ENCODE peak calls at places on chromosomes 16 and 17, in four cellular contexts. One of them, this sample, is unnamed.

GRCh38 chr17:74130841-74131240 is 72.6 kb upstream of the RPL38 start:
- DNase-seq in mesendoderm: no peak
- DNase-seq in NT2/D1: no peak
- DNase-seq in SK-N-SH: no peak
- DNase-seq in this sample: no peak

GRCh38 chr16:12876778-12877177 is 24.6 kb upstream of the SHISA9 start:
- DNase-seq in mesendoderm: no peak
- DNase-seq in NT2/D1: no peak
- DNase-seq in SK-N-SH: no peak
- DNase-seq in this sample: no peak

GRCh38 chr17:17134952-17135340 is 71.2 kb downstream of the PLD6 start:
- DNase-seq in mesendoderm: no peak
- DNase-seq in NT2/D1: no peak
- DNase-seq in SK-N-SH: no peak
- DNase-seq in this sample: no peak

GRCh38 chr16:88759245-88759975 is 25.6 kb downstream of the PIEZO1 start:
- DNase-seq in mesendoderm: peak; percentile 70
- DNase-seq in NT2/D1: no peak
- DNase-seq in SK-N-SH: no peak
- DNase-seq in this sample: no peak

GRCh38 chr17:49741009-49741691 is 22.8 kb downstream of the FAM117A start:
- DNase-seq in mesendoderm: no peak
- DNase-seq in NT2/D1: no peak
- DNase-seq in SK-N-SH: no peak
- DNase-seq in this sample: no peak

GRCh38 chr16:76574651-76575050 is 297.4 kb downstream of the CNTNAP4 start:
- DNase-seq in mesendoderm: no peak
- DNase-seq in NT2/D1: no peak
- DNase-seq in SK-N-SH: no peak
- DNase-seq in this sample: no peak

GRCh38 chr17:22671110-22671509 is 978.8 kb downstream of the KCNJ18 start:
- DNase-seq in mesendoderm: no peak
- DNase-seq in NT2/D1: no peak
- DNase-seq in SK-N-SH: no peak
- DNase-seq in this sample: no peak

GRCh38 chr16:1818873-1819525 is 7.6 kb downstream of the HAGH start:
- DNase-seq in mesendoderm: no peak
- DNase-seq in NT2/D1: no peak
- DNase-seq in SK-N-SH: no peak
- DNase-seq in this sample: no peak

GRCh38 chr16:24573141-24573540 is 33.8 kb downstream of the RBBP6 start:
- DNase-seq in mesendoderm: no peak
- DNase-seq in NT2/D1: no peak
- DNase-seq in SK-N-SH: no peak
- DNase-seq in this sample: no peak

GRCh38 chr16:24568392-24568791 is 29.0 kb downstream of the RBBP6 start:
- DNase-seq in mesendoderm: no peak
- DNase-seq in NT2/D1: no peak
- DNase-seq in SK-N-SH: peak; percentile 25
- DNase-seq in this sample: peak; percentile 82

GRCh38 chr16:24577167-24577566 is 37.8 kb downstream of the RBBP6 start:
- DNase-seq in mesendoderm: no peak
- DNase-seq in NT2/D1: no peak
- DNase-seq in SK-N-SH: no peak
- DNase-seq in this sample: no peak

DNA sequence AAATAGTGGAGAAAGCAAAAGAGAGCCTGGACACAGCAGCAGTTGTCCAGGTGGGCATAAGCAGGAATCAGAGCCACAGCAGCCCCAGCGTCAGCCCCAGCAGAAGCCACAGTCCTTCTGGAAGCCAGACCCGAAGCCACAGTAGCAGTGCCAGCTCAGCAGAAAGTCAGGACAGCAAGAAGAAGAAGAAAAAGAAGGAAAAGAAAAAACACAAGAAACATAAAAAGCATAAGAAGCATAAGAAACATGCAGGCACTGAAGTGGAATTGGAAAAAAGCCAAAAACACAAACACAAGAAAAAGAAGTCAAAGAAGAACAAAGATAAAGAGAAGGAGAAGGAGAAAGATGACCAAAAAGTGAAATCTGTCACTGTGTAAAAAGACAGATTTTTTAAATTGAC is 32.7 kb downstream of the RBBP6 start:
- DNase-seq in mesendoderm: no peak
- DNase-seq in NT2/D1: no peak
- DNase-seq in SK-N-SH: no peak
- DNase-seq in this sample: no peak
- H3K4me3 ChIP-seq in mesendoderm: no peak overlapping the region
- H3K4me3 ChIP-seq in NT2/D1: no peak overlapping the region
- H3K4me3 ChIP-seq in SK-N-SH: no peak overlapping the region
- H3K4me3 ChIP-seq in this sample: no peak overlapping the region

DNA sequence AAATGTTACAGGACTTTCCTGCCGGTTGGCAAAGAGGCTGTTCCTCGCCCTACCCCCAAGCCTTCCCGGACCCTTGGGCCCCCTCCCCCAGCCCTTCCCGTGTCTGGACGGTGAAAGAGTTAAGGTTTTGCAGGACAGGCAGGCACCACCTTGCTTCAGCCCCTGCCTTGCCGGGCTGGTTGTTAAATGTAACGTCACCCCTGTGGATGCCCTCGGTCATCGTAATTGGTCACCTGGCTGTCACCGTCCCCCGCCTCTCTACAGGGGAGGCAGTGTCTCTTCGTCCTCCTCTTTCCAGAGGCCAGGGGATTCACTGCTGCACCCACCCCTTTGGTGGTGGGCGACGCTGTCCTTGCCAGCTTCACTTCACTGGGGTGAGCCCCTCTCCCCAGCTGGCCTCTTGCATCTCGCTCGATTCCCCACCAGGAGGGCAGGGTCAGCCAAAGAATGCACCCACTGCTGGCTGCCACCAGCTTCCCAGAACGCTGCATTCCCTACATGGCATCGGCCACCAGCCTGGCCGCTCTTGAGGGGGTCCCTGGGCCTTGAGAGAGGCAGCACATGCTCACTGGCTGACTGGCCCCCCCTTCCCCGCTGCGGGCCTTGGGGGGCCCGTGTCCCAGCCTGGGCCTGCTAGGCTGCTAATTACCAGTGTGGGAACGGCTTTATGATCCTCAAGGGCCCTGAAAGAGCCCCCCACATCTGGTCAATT is 25.2 kb upstream of the GSE1 start:
- DNase-seq in mesendoderm: no peak
- DNase-seq in NT2/D1: no peak
- DNase-seq in SK-N-SH: no peak
- DNase-seq in this sample: no peak
- H3K9ac ChIP-seq in mesendoderm: no peak overlapping the region
- H3K9ac ChIP-seq in NT2/D1: no peak overlapping the region
- H3K9ac ChIP-seq in SK-N-SH: no peak overlapping the region
- H3K9ac ChIP-seq in this sample: no peak overlapping the region

GRCh38 chr16:73017321-73017720 is 30.6 kb downstream of the ZFHX3 start:
- DNase-seq in mesendoderm: no peak
- DNase-seq in NT2/D1: no peak
- DNase-seq in SK-N-SH: no peak
- DNase-seq in this sample: no peak

GRCh38 chr16:73020409-73020884 is 27.5 kb downstream of the ZFHX3 start:
- DNase-seq in mesendoderm: no peak
- DNase-seq in NT2/D1: no peak
- DNase-seq in SK-N-SH: no peak
- DNase-seq in this sample: peak; percentile 97

GRCh38 chr16:73021866-73022495 is 25.9 kb downstream of the ZFHX3 start:
- DNase-seq in mesendoderm: no peak
- DNase-seq in NT2/D1: no peak
- DNase-seq in SK-N-SH: no peak
- DNase-seq in this sample: no peak

GRCh38 chr16:73018796-73019455 is 29.0 kb downstream of the ZFHX3 start:
- DNase-seq in mesendoderm: no peak
- DNase-seq in NT2/D1: no peak
- DNase-seq in SK-N-SH: no peak
- DNase-seq in this sample: no peak

DNA sequence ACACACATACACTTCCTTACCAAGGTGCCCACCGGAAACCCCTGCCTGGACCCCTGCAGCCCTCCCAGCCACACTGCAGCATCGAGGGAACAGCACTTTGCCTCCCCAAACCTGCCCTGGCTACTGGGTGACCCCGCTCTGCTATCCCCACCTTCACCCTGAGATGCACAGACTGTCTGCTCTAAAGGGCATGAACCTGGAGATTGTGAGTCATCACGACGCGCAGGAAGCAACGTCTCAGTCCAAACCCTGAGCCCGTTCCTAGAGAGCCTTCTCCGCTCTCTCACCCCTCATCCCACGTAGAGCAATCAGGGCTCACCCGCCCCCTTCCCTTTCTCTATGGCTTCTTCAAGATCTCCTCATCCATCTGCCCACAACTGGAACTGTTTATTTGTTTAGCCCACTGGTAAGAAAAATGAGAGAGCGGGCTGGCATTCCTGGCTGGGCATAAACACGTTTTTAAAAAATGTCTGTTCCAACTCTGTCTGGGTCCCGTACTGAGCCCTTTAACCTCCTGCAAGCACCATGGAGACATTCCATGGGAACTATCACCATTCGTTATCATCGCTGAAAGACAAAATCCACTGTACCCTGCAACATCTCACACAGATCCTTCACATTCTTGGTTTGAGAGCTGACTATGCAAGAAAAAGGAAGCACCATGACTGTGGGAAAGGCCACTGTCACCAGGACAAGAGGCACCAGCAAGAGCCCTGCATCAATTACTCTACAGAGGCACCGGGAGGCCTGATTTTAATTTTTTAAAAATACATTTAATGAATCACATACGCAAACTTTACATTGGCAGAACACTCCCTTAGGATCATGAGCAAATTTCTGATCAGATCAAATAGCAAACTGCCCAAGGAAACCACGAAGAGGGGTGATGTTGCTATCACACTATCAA is 28.2 kb downstream of the ZFHX3 start:
- DNase-seq in mesendoderm: no peak
- DNase-seq in NT2/D1: no peak
- DNase-seq in SK-N-SH: no peak
- DNase-seq in this sample: peak; percentile 81
- H3K4me1 ChIP-seq in mesendoderm: no peaks in the 10 kb centered on the region
- H3K4me1 ChIP-seq in NT2/D1: peaks cover 8% of the 10 kb centered on the region
- H3K4me1 ChIP-seq in SK-N-SH: peaks cover 40% of the 10 kb centered on the region
- H3K4me1 ChIP-seq in this sample: peaks cover 37% of the 10 kb centered on the region

DNA sequence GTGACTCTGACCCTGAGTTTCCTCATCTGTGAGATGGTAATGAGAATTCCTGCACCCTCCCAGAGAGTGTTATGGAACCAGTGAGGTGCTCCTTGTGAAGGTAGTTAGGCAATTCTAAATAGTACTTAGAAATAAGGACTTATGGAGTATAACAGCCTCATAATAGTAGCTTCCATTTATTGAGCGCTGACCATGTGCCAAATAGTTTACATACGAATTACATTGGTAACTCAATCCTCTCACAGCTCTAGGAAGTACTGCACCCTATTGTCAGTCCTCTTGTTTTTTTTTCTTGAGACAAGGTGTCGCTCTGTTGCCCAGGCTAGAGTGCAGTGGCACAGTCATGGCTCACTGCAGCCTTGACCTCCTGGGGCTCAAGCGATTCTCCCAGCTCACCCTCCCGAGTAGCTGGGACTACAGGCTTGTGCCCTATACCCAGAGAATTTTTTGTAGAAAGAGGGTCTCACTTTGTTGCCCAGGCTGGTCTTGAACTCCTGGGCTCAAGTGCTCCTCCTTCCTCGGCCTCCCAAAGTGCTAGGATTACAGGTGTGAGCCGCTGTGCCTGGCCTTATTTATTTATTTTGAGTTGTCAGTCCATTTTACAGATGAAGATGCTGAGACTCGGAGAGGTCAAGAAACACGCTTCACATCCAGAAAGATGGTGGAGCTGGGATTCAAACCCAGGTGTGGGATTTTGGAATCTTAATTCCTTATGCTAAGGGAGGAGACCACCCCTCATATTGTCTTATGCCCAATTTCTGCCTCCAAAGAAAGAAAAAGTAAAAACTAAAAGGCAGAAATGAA is 2.9 kb downstream of the TNS4 start:
- DNase-seq in mesendoderm: no peak
- DNase-seq in NT2/D1: no peak
- DNase-seq in SK-N-SH: no peak
- DNase-seq in this sample: no peak
- H3K4me3 ChIP-seq in mesendoderm: no peak overlapping the region
- H3K4me3 ChIP-seq in NT2/D1: no peak overlapping the region
- H3K4me3 ChIP-seq in SK-N-SH: no peak overlapping the region
- H3K4me3 ChIP-seq in this sample: no peak overlapping the region

DNA sequence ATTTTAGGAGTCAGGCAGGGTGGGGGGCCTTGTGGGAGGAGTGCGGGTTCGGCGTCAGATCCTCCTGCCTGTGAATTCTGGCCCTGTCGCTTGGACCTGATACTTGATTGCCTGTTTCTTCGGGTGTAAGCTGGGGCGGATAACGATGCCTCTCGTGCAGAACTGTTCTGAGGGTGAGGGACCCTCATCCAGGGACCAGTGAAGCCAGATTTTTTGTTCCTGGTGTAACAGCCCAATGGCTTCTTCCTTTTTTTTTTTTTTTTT is 1.3 kb downstream of the TBCD start:
- DNase-seq in mesendoderm: no peak
- DNase-seq in NT2/D1: no peak
- DNase-seq in SK-N-SH: no peak
- DNase-seq in this sample: no peak
- H3K9ac ChIP-seq in mesendoderm: peak overlapping the region; percentile 95
- H3K9ac ChIP-seq in NT2/D1: peak overlapping the region; percentile 97
- H3K9ac ChIP-seq in SK-N-SH: peak overlapping the region; percentile 63
- H3K9ac ChIP-seq in this sample: peak overlapping the region; percentile 87

GRCh38 chr16:84999857-85000480 is 11.4 kb downstream of the ZDHHC7 start:
- DNase-seq in mesendoderm: no peak
- DNase-seq in NT2/D1: no peak
- DNase-seq in SK-N-SH: no peak
- DNase-seq in this sample: no peak
- H3K4me1 ChIP-seq in mesendoderm: peaks cover 12% of the 10 kb centered on the region
- H3K4me1 ChIP-seq in NT2/D1: peaks cover 13% of the 10 kb centered on the region
- H3K4me1 ChIP-seq in SK-N-SH: peaks cover 13% of the 10 kb centered on the region
- H3K4me1 ChIP-seq in this sample: peaks cover 53% of the 10 kb centered on the region

GRCh38 chr17:63932008-63932561 is at the start of gene CD79B:
- DNase-seq in mesendoderm: no peak
- DNase-seq in NT2/D1: no peak
- DNase-seq in SK-N-SH: peak; percentile 28
- DNase-seq in this sample: no peak
- H3K4me3 ChIP-seq in mesendoderm: no peak within 1 kb of the TSS
- H3K4me3 ChIP-seq in NT2/D1: no peak within 1 kb of the TSS
- H3K4me3 ChIP-seq in SK-N-SH: no peak within 1 kb of the TSS
- H3K4me3 ChIP-seq in this sample: no peak within 1 kb of the TSS

DNA sequence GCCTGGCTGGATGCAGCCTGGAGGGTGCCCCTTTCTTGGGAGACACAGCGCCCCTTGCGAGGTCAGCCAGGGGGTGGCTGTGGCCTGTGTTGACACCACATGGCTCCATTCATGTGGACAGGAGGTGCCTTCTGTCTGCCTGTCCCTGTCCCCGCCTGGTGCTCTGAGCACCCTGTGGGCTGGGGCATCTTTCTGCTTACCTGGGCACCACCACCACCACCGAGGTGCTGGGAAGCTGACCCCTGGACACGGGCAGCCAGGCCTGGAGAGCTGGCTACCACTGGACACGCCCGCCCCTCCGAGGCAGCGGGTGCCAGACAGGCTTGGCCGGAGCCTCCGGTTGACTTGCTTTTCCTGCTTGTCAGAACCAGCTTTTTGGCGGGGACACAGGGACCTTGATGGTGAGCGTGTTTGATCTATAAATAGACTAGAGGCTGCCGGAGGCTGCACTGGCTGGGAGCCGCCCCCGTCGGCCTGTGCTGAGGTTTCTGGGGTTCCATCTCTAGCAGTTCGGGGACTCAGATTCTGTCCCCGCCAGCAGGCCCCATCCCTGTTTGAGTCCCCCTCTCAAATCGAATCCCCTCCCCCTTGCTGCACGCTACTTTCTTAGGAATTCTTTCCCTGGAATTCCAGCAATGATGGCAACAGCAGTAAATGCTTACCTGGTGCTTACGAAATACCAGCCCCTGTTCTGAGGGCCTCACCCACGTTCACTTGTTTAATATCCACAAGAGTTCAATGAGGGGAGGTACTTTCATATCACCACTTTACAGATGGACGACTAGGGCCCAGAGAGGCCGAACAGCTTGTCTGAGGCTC is 121.1 kb upstream of the GSE1 start:
- DNase-seq in mesendoderm: peak; percentile 79
- DNase-seq in NT2/D1: peak; percentile 36
- DNase-seq in SK-N-SH: no peak
- DNase-seq in this sample: no peak
- H3K9ac ChIP-seq in mesendoderm: peak overlapping the region; percentile 0
- H3K9ac ChIP-seq in NT2/D1: peak overlapping the region; percentile 71
- H3K9ac ChIP-seq in SK-N-SH: no peak overlapping the region
- H3K9ac ChIP-seq in this sample: no peak overlapping the region

This sample was measured in adipocyte.